ENCODE peak calls at places on chromosome 1, in seven cellular contexts. L is HepG2, C is H9, V is Daoy, G is GM06990, Q is NCI-H345, N is GM12864. P is an unnamed sample.

GRCh38 chr1:217275617-217276398 is 355.1 kb downstream of the GPATCH2 start:
- DNase-seq in L (no peak), C (no peak), V (peak; percentile 5), G (peak; percentile 21), Q (no peak), N (no peak), P (peak; percentile 75)

GRCh38 chr1:226754797-226755533 is 15.9 kb upstream of the ITPKB start:
- DNase-seq in L (no peak), C (no peak), V (no peak), G (no peak), Q (no peak), N (no peak), P (no peak)

GRCh38 chr1:94002046-94002787 is 93.0 kb upstream of the GCLM start:
- DNase-seq in L (no peak), C (no peak), V (no peak), G (no peak), Q (no peak), N (no peak), P (no peak)

GRCh38 chr1:44284184-44284583 is 70.9 kb downstream of the ERI3 start:
- DNase-seq in L (peak; percentile 69), C (no peak), V (no peak), G (no peak), Q (peak; percentile 28), N (no peak), P (no peak)

GRCh38 chr1:241532864-241533263 is 686 bp downstream of the KMO start:
- DNase-seq in L (no peak), C (no peak), V (no peak), G (peak; percentile 62), Q (no peak), N (no peak), P (peak; percentile 43)

GRCh38 chr1:226719596-226720386 is 19.3 kb downstream of the ITPKB start:
- DNase-seq in L (no peak), C (no peak), V (no peak), G (no peak), Q (no peak), N (no peak), P (peak; percentile 71)

GRCh38 chr1:25820247-25821111 is 725 bp downstream of the MTFR1L start:
- DNase-seq in L (peak; percentile 69), C (peak; percentile 71), V (peak; percentile 67), G (peak; percentile 81), Q (peak; percentile 43), N (peak; percentile 48), P (peak; percentile 48)

GRCh38 chr1:26627959-26628358 is 67.9 kb upstream of the ARID1A start:
- DNase-seq in L (no peak), C (no peak), V (no peak), G (no peak), Q (no peak), N (no peak), P (no peak)

GRCh38 chr1:38088366-38088765 is 41.8 kb upstream of the POU3F1 start:
- DNase-seq in L (peak; percentile 54), C (peak; percentile 41), V (no peak), G (no peak), Q (peak; percentile 71), N (no peak), P (no peak)

GRCh38 chr1:235888119-235888643 is 21.5 kb upstream of the LYST start:
- DNase-seq in L (no peak), C (no peak), V (no peak), G (peak; percentile 69), Q (no peak), N (peak; percentile 82), P (no peak)

GRCh38 chr1:37481289-37482003 is 7.1 kb downstream of the ZC3H12A start:
- DNase-seq in L (no peak), C (no peak), V (peak; percentile 19), G (no peak), Q (no peak), N (no peak), P (no peak)

GRCh38 chr1:155976913-155977606 is 1.3 kb downstream of the ARHGEF2 start:
- DNase-seq in L (no peak), C (peak; percentile 43), V (no peak), G (no peak), Q (no peak), N (no peak), P (no peak)

GRCh38 chr1:85153149-85153891 is 47.5 kb downstream of the SYDE2 start:
- DNase-seq in L (no peak), C (no peak), V (no peak), G (no peak), Q (no peak), N (peak; percentile 15), P (no peak)

GRCh38 chr1:42403880-42404400 is 23.3 kb downstream of the RIMKLA start:
- DNase-seq in L (no peak), C (no peak), V (no peak), G (no peak), Q (no peak), N (no peak), P (no peak)

GRCh38 chr1:8340456-8340855 is 22.5 kb downstream of the SLC45A1 start:
- DNase-seq in L (no peak), C (no peak), V (no peak), G (no peak), Q (no peak), N (no peak), P (no peak)

GRCh38 chr1:109777436-109777835 is 13.7 kb upstream of the EPS8L3 start:
- DNase-seq in L (no peak), C (no peak), V (no peak), G (no peak), Q (no peak), N (no peak), P (no peak)

GRCh38 chr1:27403065-27403726 is 10.8 kb downstream of the GPR3 start:
- DNase-seq in L (no peak), C (peak; percentile 81), V (peak; percentile 83), G (peak; percentile 60), Q (no peak), N (no peak), P (peak; percentile 19)

GRCh38 chr1:115811140-115811828 is 29.6 kb downstream of the NHLH2 start:
- DNase-seq in L (no peak), C (no peak), V (no peak), G (no peak), Q (no peak), N (no peak), P (no peak)

GRCh38 chr1:28516518-28516956 is 10.7 kb downstream of the RCC1 start:
- DNase-seq in L (no peak), C (no peak), V (no peak), G (no peak), Q (no peak), N (no peak), P (no peak)

GRCh38 chr1:161193561-161194235 is 5.2 kb downstream of the ADAMTS4 start:
- DNase-seq in L (no peak), C (no peak), V (no peak), G (no peak), Q (no peak), N (no peak), P (no peak)

GRCh38 chr1:9465640-9466039 is 73.6 kb upstream of the SLC25A33 start:
- DNase-seq in L (no peak), C (no peak), V (no peak), G (no peak), Q (no peak), N (no peak), P (no peak)

GRCh38 chr1:201885531-201886075 is 3.1 kb upstream of the SHISA4 start:
- DNase-seq in L (no peak), C (no peak), V (peak; percentile 88), G (no peak), Q (no peak), N (no peak), P (peak; percentile 51)

GRCh38 chr1:201954263-201955008 is 867 bp upstream of the TIMM17A start:
- DNase-seq in L (no peak), C (no peak), V (no peak), G (no peak), Q (no peak), N (no peak), P (no peak)

GRCh38 chr1:3504823-3505155 is 50.3 kb downstream of the ARHGEF16 start:
- DNase-seq in L (no peak), C (no peak), V (no peak), G (no peak), Q (no peak), N (no peak), P (no peak)

GRCh38 chr1:117565745-117566455 is 39.9 kb upstream of the TENT5C start:
- DNase-seq in L (no peak), C (no peak), V (no peak), G (no peak), Q (peak; percentile 35), N (no peak), P (no peak)

GRCh38 chr1:101291562-101292035 is 54.8 kb downstream of the S1PR1 start:
- DNase-seq in L (peak; percentile 83), C (no peak), V (peak; percentile 83), G (peak; percentile 36), Q (no peak), N (no peak), P (peak; percentile 84)

GRCh38 chr1:51936531-51936930 is 54.0 kb downstream of the RAB3B start:
- DNase-seq in L (no peak), C (no peak), V (peak; percentile 15), G (no peak), Q (no peak), N (no peak), P (no peak)

GRCh38 chr1:100769906-100770646 is 50.5 kb downstream of the VCAM1 start:
- DNase-seq in L (no peak), C (no peak), V (no peak), G (no peak), Q (no peak), N (no peak), P (no peak)

GRCh38 chr1:176885756-176886155 is 278.8 kb downstream of the ASTN1 start:
- DNase-seq in L (no peak), C (no peak), V (no peak), G (no peak), Q (no peak), N (no peak), P (no peak)

GRCh38 chr1:59020151-59020997 is 236.5 kb upstream of the JUN start:
- DNase-seq in L (no peak), C (no peak), V (peak; percentile 89), G (peak; percentile 68), Q (no peak), N (peak; percentile 85), P (peak; percentile 83)

GRCh38 chr1:169964206-169964605 is 70.5 kb upstream of the SCYL3 start:
- DNase-seq in L (no peak), C (no peak), V (no peak), G (no peak), Q (no peak), N (no peak), P (no peak)

GRCh38 chr1:32684167-32684811 is 18.3 kb downstream of the SYNC start:
- DNase-seq in L (no peak), C (no peak), V (no peak), G (no peak), Q (no peak), N (no peak), P (no peak)

GRCh38 chr1:236518343-236518742 is 5.4 kb upstream of the LGALS8 start:
- DNase-seq in L (no peak), C (no peak), V (no peak), G (no peak), Q (no peak), N (no peak), P (no peak)

GRCh38 chr1:218460367-218460766 is 115.2 kb downstream of the TGFB2 start:
- DNase-seq in L (no peak), C (peak; percentile 41), V (peak; percentile 66), G (no peak), Q (no peak), N (no peak), P (peak; percentile 88)

P was measured in renal cortical epithelial cell.